ENCODE peak calls at places on chromosome 1, in nine cellular contexts. One of them, this sample, is unnamed.

GRCh38 chr1:8094481-8095241 is 68.6 kb upstream of the ERRFI1 start:
- DNase-seq in COR-L47: no peak
- DNase-seq in activated naive CD4-positive, alpha-beta T cell treated with Interleukin-2 at 50 U/mL for 16 hours: no peak
- DNase-seq in caudate nucleus: no peak
- DNase-seq in HFF-Myc: no peak
- DNase-seq in T-helper 2 cell: no peak
- DNase-seq in aorta: no peak
- DNase-seq in anterior cingulate cortex: no peak
- DNase-seq in smooth muscle cell of the brain vasculature: peak
- DNase-seq in this sample: no peak

GRCh38 chr1:32275424-32275823 is 16.5 kb upstream of the HDAC1 start:
- DNase-seq in COR-L47: no peak
- DNase-seq in activated naive CD4-positive, alpha-beta T cell treated with Interleukin-2 at 50 U/mL for 16 hours: no peak
- DNase-seq in caudate nucleus: no peak
- DNase-seq in HFF-Myc: no peak
- DNase-seq in T-helper 2 cell: no peak
- DNase-seq in aorta: no peak
- DNase-seq in anterior cingulate cortex: no peak
- DNase-seq in smooth muscle cell of the brain vasculature: no peak
- DNase-seq in this sample: no peak

GRCh38 chr1:246302671-246303317 is 204.3 kb downstream of the SMYD3 start:
- DNase-seq in COR-L47: no peak
- DNase-seq in activated naive CD4-positive, alpha-beta T cell treated with Interleukin-2 at 50 U/mL for 16 hours: no peak
- DNase-seq in caudate nucleus: no peak
- DNase-seq in HFF-Myc: no peak
- DNase-seq in T-helper 2 cell: no peak
- DNase-seq in aorta: no peak
- DNase-seq in anterior cingulate cortex: no peak
- DNase-seq in smooth muscle cell of the brain vasculature: no peak
- DNase-seq in this sample: no peak

GRCh38 chr1:160748182-160748876 is 9.3 kb downstream of the SLAMF7 start:
- DNase-seq in COR-L47: no peak
- DNase-seq in activated naive CD4-positive, alpha-beta T cell treated with Interleukin-2 at 50 U/mL for 16 hours: no peak
- DNase-seq in caudate nucleus: no peak
- DNase-seq in HFF-Myc: no peak
- DNase-seq in T-helper 2 cell: no peak
- DNase-seq in aorta: no peak
- DNase-seq in anterior cingulate cortex: no peak
- DNase-seq in smooth muscle cell of the brain vasculature: no peak
- DNase-seq in this sample: no peak

GRCh38 chr1:178530037-178530402 is 17.1 kb downstream of the TEX35 start:
- DNase-seq in COR-L47: no peak
- DNase-seq in activated naive CD4-positive, alpha-beta T cell treated with Interleukin-2 at 50 U/mL for 16 hours: no peak
- DNase-seq in caudate nucleus: no peak
- DNase-seq in HFF-Myc: peak
- DNase-seq in T-helper 2 cell: no peak
- DNase-seq in aorta: no peak
- DNase-seq in anterior cingulate cortex: no peak
- DNase-seq in smooth muscle cell of the brain vasculature: no peak
- DNase-seq in this sample: peak

GRCh38 chr1:210076620-210077019 is 138.6 kb downstream of the SYT14 start:
- DNase-seq in COR-L47: no peak
- DNase-seq in activated naive CD4-positive, alpha-beta T cell treated with Interleukin-2 at 50 U/mL for 16 hours: no peak
- DNase-seq in caudate nucleus: no peak
- DNase-seq in HFF-Myc: no peak
- DNase-seq in T-helper 2 cell: no peak
- DNase-seq in aorta: no peak
- DNase-seq in anterior cingulate cortex: no peak
- DNase-seq in smooth muscle cell of the brain vasculature: no peak
- DNase-seq in this sample: no peak

GRCh38 chr1:9360371-9361064 is 67.8 kb downstream of the SPSB1 start:
- DNase-seq in COR-L47: no peak
- DNase-seq in activated naive CD4-positive, alpha-beta T cell treated with Interleukin-2 at 50 U/mL for 16 hours: no peak
- DNase-seq in caudate nucleus: no peak
- DNase-seq in HFF-Myc: no peak
- DNase-seq in T-helper 2 cell: no peak
- DNase-seq in aorta: no peak
- DNase-seq in anterior cingulate cortex: no peak
- DNase-seq in smooth muscle cell of the brain vasculature: no peak
- DNase-seq in this sample: no peak

GRCh38 chr1:56056438-56057312 is 522.7 kb downstream of the PLPP3 start:
- DNase-seq in COR-L47: no peak
- DNase-seq in activated naive CD4-positive, alpha-beta T cell treated with Interleukin-2 at 50 U/mL for 16 hours: no peak
- DNase-seq in caudate nucleus: no peak
- DNase-seq in HFF-Myc: no peak
- DNase-seq in T-helper 2 cell: no peak
- DNase-seq in aorta: no peak
- DNase-seq in anterior cingulate cortex: no peak
- DNase-seq in smooth muscle cell of the brain vasculature: no peak
- DNase-seq in this sample: no peak

GRCh38 chr1:209565759-209566678 is 17.5 kb upstream of the CAMK1G start:
- DNase-seq in COR-L47: peak
- DNase-seq in activated naive CD4-positive, alpha-beta T cell treated with Interleukin-2 at 50 U/mL for 16 hours: peak
- DNase-seq in caudate nucleus: peak
- DNase-seq in HFF-Myc: peak
- DNase-seq in T-helper 2 cell: peak
- DNase-seq in aorta: peak
- DNase-seq in anterior cingulate cortex: peak
- DNase-seq in smooth muscle cell of the brain vasculature: peak
- DNase-seq in this sample: no peak

GRCh38 chr1:74422379-74423155 is 89.8 kb downstream of the LRRC53 start:
- DNase-seq in COR-L47: no peak
- DNase-seq in activated naive CD4-positive, alpha-beta T cell treated with Interleukin-2 at 50 U/mL for 16 hours: no peak
- DNase-seq in caudate nucleus: no peak
- DNase-seq in HFF-Myc: no peak
- DNase-seq in T-helper 2 cell: no peak
- DNase-seq in aorta: no peak
- DNase-seq in anterior cingulate cortex: no peak
- DNase-seq in smooth muscle cell of the brain vasculature: no peak
- DNase-seq in this sample: no peak

GRCh38 chr1:60255565-60255964 is 182.0 kb upstream of the C1orf87 start:
- DNase-seq in COR-L47: no peak
- DNase-seq in activated naive CD4-positive, alpha-beta T cell treated with Interleukin-2 at 50 U/mL for 16 hours: no peak
- DNase-seq in caudate nucleus: no peak
- DNase-seq in HFF-Myc: no peak
- DNase-seq in T-helper 2 cell: no peak
- DNase-seq in aorta: no peak
- DNase-seq in anterior cingulate cortex: no peak
- DNase-seq in smooth muscle cell of the brain vasculature: no peak
- DNase-seq in this sample: no peak

GRCh38 chr1:155776414-155776813 is 80.6 kb downstream of the GON4L start:
- DNase-seq in COR-L47: no peak
- DNase-seq in activated naive CD4-positive, alpha-beta T cell treated with Interleukin-2 at 50 U/mL for 16 hours: no peak
- DNase-seq in caudate nucleus: peak
- DNase-seq in HFF-Myc: peak
- DNase-seq in T-helper 2 cell: no peak
- DNase-seq in aorta: no peak
- DNase-seq in anterior cingulate cortex: no peak
- DNase-seq in smooth muscle cell of the brain vasculature: no peak
- DNase-seq in this sample: no peak

GRCh38 chr1:174413632-174414031 is 34.1 kb upstream of the GPR52 start:
- DNase-seq in COR-L47: no peak
- DNase-seq in activated naive CD4-positive, alpha-beta T cell treated with Interleukin-2 at 50 U/mL for 16 hours: no peak
- DNase-seq in caudate nucleus: no peak
- DNase-seq in HFF-Myc: no peak
- DNase-seq in T-helper 2 cell: no peak
- DNase-seq in aorta: no peak
- DNase-seq in anterior cingulate cortex: no peak
- DNase-seq in smooth muscle cell of the brain vasculature: no peak
- DNase-seq in this sample: no peak

GRCh38 chr1:52707927-52708655 is 9.9 kb upstream of the COA7 start:
- DNase-seq in COR-L47: no peak
- DNase-seq in activated naive CD4-positive, alpha-beta T cell treated with Interleukin-2 at 50 U/mL for 16 hours: no peak
- DNase-seq in caudate nucleus: no peak
- DNase-seq in HFF-Myc: no peak
- DNase-seq in T-helper 2 cell: no peak
- DNase-seq in aorta: peak
- DNase-seq in anterior cingulate cortex: no peak
- DNase-seq in smooth muscle cell of the brain vasculature: no peak
- DNase-seq in this sample: no peak

GRCh38 chr1:198641506-198641905 is 2.7 kb downstream of the PTPRC start:
- DNase-seq in COR-L47: no peak
- DNase-seq in activated naive CD4-positive, alpha-beta T cell treated with Interleukin-2 at 50 U/mL for 16 hours: no peak
- DNase-seq in caudate nucleus: no peak
- DNase-seq in HFF-Myc: no peak
- DNase-seq in T-helper 2 cell: no peak
- DNase-seq in aorta: no peak
- DNase-seq in anterior cingulate cortex: no peak
- DNase-seq in smooth muscle cell of the brain vasculature: no peak
- DNase-seq in this sample: no peak

GRCh38 chr1:247228133-247228532 is 27.7 kb upstream of the VN1R5 start:
- DNase-seq in COR-L47: peak
- DNase-seq in activated naive CD4-positive, alpha-beta T cell treated with Interleukin-2 at 50 U/mL for 16 hours: no peak
- DNase-seq in caudate nucleus: no peak
- DNase-seq in HFF-Myc: no peak
- DNase-seq in T-helper 2 cell: no peak
- DNase-seq in aorta: no peak
- DNase-seq in anterior cingulate cortex: no peak
- DNase-seq in smooth muscle cell of the brain vasculature: no peak
- DNase-seq in this sample: no peak

GRCh38 chr1:3004285-3005205 is 16.7 kb upstream of the ACTRT2 start:
- DNase-seq in COR-L47: no peak
- DNase-seq in activated naive CD4-positive, alpha-beta T cell treated with Interleukin-2 at 50 U/mL for 16 hours: no peak
- DNase-seq in caudate nucleus: no peak
- DNase-seq in HFF-Myc: no peak
- DNase-seq in T-helper 2 cell: no peak
- DNase-seq in aorta: peak
- DNase-seq in anterior cingulate cortex: no peak
- DNase-seq in smooth muscle cell of the brain vasculature: no peak
- DNase-seq in this sample: peak

GRCh38 chr1:17878837-17879236 is 123.7 kb downstream of the ACTL8 start:
- DNase-seq in COR-L47: no peak
- DNase-seq in activated naive CD4-positive, alpha-beta T cell treated with Interleukin-2 at 50 U/mL for 16 hours: no peak
- DNase-seq in caudate nucleus: no peak
- DNase-seq in HFF-Myc: no peak
- DNase-seq in T-helper 2 cell: no peak
- DNase-seq in aorta: no peak
- DNase-seq in anterior cingulate cortex: no peak
- DNase-seq in smooth muscle cell of the brain vasculature: no peak
- DNase-seq in this sample: peak

GRCh38 chr1:64093941-64094340 is 109.5 kb upstream of the UBE2U start:
- DNase-seq in COR-L47: no peak
- DNase-seq in activated naive CD4-positive, alpha-beta T cell treated with Interleukin-2 at 50 U/mL for 16 hours: no peak
- DNase-seq in caudate nucleus: no peak
- DNase-seq in HFF-Myc: no peak
- DNase-seq in T-helper 2 cell: no peak
- DNase-seq in aorta: no peak
- DNase-seq in anterior cingulate cortex: no peak
- DNase-seq in smooth muscle cell of the brain vasculature: no peak
- DNase-seq in this sample: no peak

GRCh38 chr1:203219934-203220333 is 9.5 kb downstream of the CHIT1 start:
- DNase-seq in COR-L47: no peak
- DNase-seq in activated naive CD4-positive, alpha-beta T cell treated with Interleukin-2 at 50 U/mL for 16 hours: no peak
- DNase-seq in caudate nucleus: no peak
- DNase-seq in HFF-Myc: no peak
- DNase-seq in T-helper 2 cell: no peak
- DNase-seq in aorta: no peak
- DNase-seq in anterior cingulate cortex: no peak
- DNase-seq in smooth muscle cell of the brain vasculature: no peak
- DNase-seq in this sample: no peak

GRCh38 chr1:34907487-34908090 is 21.9 kb downstream of the DLGAP3 start:
- DNase-seq in COR-L47: no peak
- DNase-seq in activated naive CD4-positive, alpha-beta T cell treated with Interleukin-2 at 50 U/mL for 16 hours: no peak
- DNase-seq in caudate nucleus: no peak
- DNase-seq in HFF-Myc: no peak
- DNase-seq in T-helper 2 cell: no peak
- DNase-seq in aorta: no peak
- DNase-seq in anterior cingulate cortex: no peak
- DNase-seq in smooth muscle cell of the brain vasculature: no peak
- DNase-seq in this sample: no peak

GRCh38 chr1:18542351-18542750 is 61.6 kb downstream of the KLHDC7A start:
- DNase-seq in COR-L47: no peak
- DNase-seq in activated naive CD4-positive, alpha-beta T cell treated with Interleukin-2 at 50 U/mL for 16 hours: no peak
- DNase-seq in caudate nucleus: no peak
- DNase-seq in HFF-Myc: no peak
- DNase-seq in T-helper 2 cell: no peak
- DNase-seq in aorta: no peak
- DNase-seq in anterior cingulate cortex: no peak
- DNase-seq in smooth muscle cell of the brain vasculature: no peak
- DNase-seq in this sample: peak

GRCh38 chr1:206041640-206042039 is 11.3 kb upstream of the RHEX start:
- DNase-seq in COR-L47: no peak
- DNase-seq in activated naive CD4-positive, alpha-beta T cell treated with Interleukin-2 at 50 U/mL for 16 hours: no peak
- DNase-seq in caudate nucleus: no peak
- DNase-seq in HFF-Myc: no peak
- DNase-seq in T-helper 2 cell: no peak
- DNase-seq in aorta: no peak
- DNase-seq in anterior cingulate cortex: no peak
- DNase-seq in smooth muscle cell of the brain vasculature: no peak
- DNase-seq in this sample: no peak

GRCh38 chr1:155168456-155169210 is 4.5 kb downstream of the KRTCAP2 start:
- DNase-seq in COR-L47: no peak
- DNase-seq in activated naive CD4-positive, alpha-beta T cell treated with Interleukin-2 at 50 U/mL for 16 hours: no peak
- DNase-seq in caudate nucleus: no peak
- DNase-seq in HFF-Myc: no peak
- DNase-seq in T-helper 2 cell: no peak
- DNase-seq in aorta: no peak
- DNase-seq in anterior cingulate cortex: no peak
- DNase-seq in smooth muscle cell of the brain vasculature: no peak
- DNase-seq in this sample: peak

GRCh38 chr1:192489046-192489445 is 86.5 kb upstream of the RGS1 start:
- DNase-seq in COR-L47: peak
- DNase-seq in activated naive CD4-positive, alpha-beta T cell treated with Interleukin-2 at 50 U/mL for 16 hours: no peak
- DNase-seq in caudate nucleus: no peak
- DNase-seq in HFF-Myc: peak
- DNase-seq in T-helper 2 cell: no peak
- DNase-seq in aorta: no peak
- DNase-seq in anterior cingulate cortex: no peak
- DNase-seq in smooth muscle cell of the brain vasculature: no peak
- DNase-seq in this sample: no peak

GRCh38 chr1:83641206-83641658 is 357.7 kb downstream of the TTLL7 start:
- DNase-seq in COR-L47: no peak
- DNase-seq in activated naive CD4-positive, alpha-beta T cell treated with Interleukin-2 at 50 U/mL for 16 hours: no peak
- DNase-seq in caudate nucleus: no peak
- DNase-seq in HFF-Myc: peak
- DNase-seq in T-helper 2 cell: no peak
- DNase-seq in aorta: no peak
- DNase-seq in anterior cingulate cortex: no peak
- DNase-seq in smooth muscle cell of the brain vasculature: peak
- DNase-seq in this sample: no peak

GRCh38 chr1:10651377-10651776 is 145.1 kb downstream of the CASZ1 start:
- DNase-seq in COR-L47: no peak
- DNase-seq in activated naive CD4-positive, alpha-beta T cell treated with Interleukin-2 at 50 U/mL for 16 hours: no peak
- DNase-seq in caudate nucleus: no peak
- DNase-seq in HFF-Myc: no peak
- DNase-seq in T-helper 2 cell: no peak
- DNase-seq in aorta: no peak
- DNase-seq in anterior cingulate cortex: no peak
- DNase-seq in smooth muscle cell of the brain vasculature: no peak
- DNase-seq in this sample: no peak

GRCh38 chr1:171279234-171279633 is 30.9 kb downstream of the FMO1 start:
- DNase-seq in COR-L47: no peak
- DNase-seq in activated naive CD4-positive, alpha-beta T cell treated with Interleukin-2 at 50 U/mL for 16 hours: no peak
- DNase-seq in caudate nucleus: no peak
- DNase-seq in HFF-Myc: no peak
- DNase-seq in T-helper 2 cell: no peak
- DNase-seq in aorta: no peak
- DNase-seq in anterior cingulate cortex: no peak
- DNase-seq in smooth muscle cell of the brain vasculature: no peak
- DNase-seq in this sample: no peak

GRCh38 chr1:222331340-222331739 is 216.6 kb downstream of the HHIPL2 start:
- DNase-seq in COR-L47: no peak
- DNase-seq in activated naive CD4-positive, alpha-beta T cell treated with Interleukin-2 at 50 U/mL for 16 hours: no peak
- DNase-seq in caudate nucleus: no peak
- DNase-seq in HFF-Myc: no peak
- DNase-seq in T-helper 2 cell: no peak
- DNase-seq in aorta: no peak
- DNase-seq in anterior cingulate cortex: no peak
- DNase-seq in smooth muscle cell of the brain vasculature: no peak
- DNase-seq in this sample: no peak

GRCh38 chr1:100076744-100077143 is 56.0 kb downstream of the SASS6 start:
- DNase-seq in COR-L47: no peak
- DNase-seq in activated naive CD4-positive, alpha-beta T cell treated with Interleukin-2 at 50 U/mL for 16 hours: no peak
- DNase-seq in caudate nucleus: no peak
- DNase-seq in HFF-Myc: no peak
- DNase-seq in T-helper 2 cell: no peak
- DNase-seq in aorta: no peak
- DNase-seq in anterior cingulate cortex: no peak
- DNase-seq in smooth muscle cell of the brain vasculature: no peak
- DNase-seq in this sample: no peak

GRCh38 chr1:3708696-3709246 is 43.5 kb upstream of the CCDC27 start:
- DNase-seq in COR-L47: no peak
- DNase-seq in activated naive CD4-positive, alpha-beta T cell treated with Interleukin-2 at 50 U/mL for 16 hours: no peak
- DNase-seq in caudate nucleus: no peak
- DNase-seq in HFF-Myc: no peak
- DNase-seq in T-helper 2 cell: no peak
- DNase-seq in aorta: no peak
- DNase-seq in anterior cingulate cortex: no peak
- DNase-seq in smooth muscle cell of the brain vasculature: no peak
- DNase-seq in this sample: no peak

This sample was measured in mesenteric fat pad.